ENCODE peak calls at places on chromosomes 4 and X, in eight cellular contexts. Z, Y, I, J, L, K, P and A are unnamed samples.

GRCh38 chrX:1391370-1391706 is 575 bp downstream of the SLC25A6 start:
- DNase-seq in Z (peak), L (peak), K (no peak), J (no peak), P (no peak), I (peak), Y (no peak), A (no peak)

GRCh38 chr4:118770741-118771187 is 65.2 kb downstream of the SEC24D start:
- DNase-seq in P (no peak), I (no peak), J (no peak), L (no peak), Y (no peak), Z (no peak), K (no peak), A (no peak)

GRCh38 chrX:135327299-135327698 is 18.0 kb downstream of the ETDC start:
- DNase-seq in Z (peak), P (no peak), K (no peak), I (no peak), J (no peak), Y (no peak), L (no peak), A (no peak)

GRCh38 chr4:169900241-169900845 is 125.9 kb downstream of the MFAP3L start:
- DNase-seq in L (no peak), Y (no peak), I (no peak), J (no peak), Z (no peak), P (no peak), K (no peak), A (no peak)

GRCh38 chr4:7043521-7044414 is 596 bp downstream of the TADA2B start:
- DNase-seq in L (no peak), Z (no peak), K (peak), P (peak), I (no peak), Y (peak), J (peak), A (peak)

GRCh38 chr4:180832086-180832485 is 1411.1 kb upstream of the TENM3 start:
- DNase-seq in L (no peak), Z (no peak), J (no peak), K (no peak), Y (no peak), I (no peak), P (no peak), A (no peak)

GRCh38 chr4:60682901-60683300 is 517.2 kb upstream of the ADGRL3 start:
- DNase-seq in Z (peak), I (no peak), K (no peak), J (no peak), L (no peak), P (no peak), Y (no peak), A (no peak)

GRCh38 chr4:1395941-1396805 is 10.1 kb downstream of the NKX1-1 start:
- DNase-seq in I (no peak), K (no peak), Y (no peak), J (no peak), L (no peak), P (no peak), Z (no peak), A (no peak)

GRCh38 chr4:6221851-6222760 is 21.8 kb upstream of the JAKMIP1 start:
- DNase-seq in P (peak), L (peak), Z (peak), K (peak), I (peak), J (peak), Y (peak), A (no peak)

GRCh38 chr4:6710282-6710681 is 617 bp upstream of the MRFAP1L1 start:
- DNase-seq in I (no peak), J (no peak), P (no peak), Z (no peak), Y (no peak), K (no peak), L (no peak), A (no peak)

GRCh38 chr4:170775851-170776250 is 686.1 kb upstream of the AADAT start:
- DNase-seq in K (no peak), P (no peak), Z (no peak), J (no peak), I (no peak), L (no peak), Y (no peak), A (no peak)

GRCh38 chr4:73922766-73923630 is 53.8 kb downstream of the CXCL1 start:
- DNase-seq in Y (no peak), L (no peak), I (no peak), K (no peak), P (peak), J (no peak), Z (no peak), A (no peak)

GRCh38 chr4:54487491-54487890 is 170.3 kb upstream of the KIT start:
- DNase-seq in I (no peak), K (no peak), Y (no peak), Z (no peak), J (no peak), L (no peak), P (no peak), A (no peak)

GRCh38 chr4:151641167-151641566 is 119.6 kb downstream of the GATB start:
- DNase-seq in P (no peak), Z (no peak), L (no peak), K (no peak), Y (no peak), I (no peak), J (no peak), A (no peak)

GRCh38 chr4:4721636-4722035 is 137.8 kb upstream of the MSX1 start:
- DNase-seq in Y (no peak), J (no peak), I (no peak), Z (no peak), K (no peak), P (no peak), L (no peak), A (no peak)

GRCh38 chr4:100295792-100296191 is 105.5 kb upstream of the DDIT4L start:
- DNase-seq in L (no peak), J (no peak), I (no peak), P (no peak), Y (no peak), Z (no peak), K (no peak), A (no peak)

GRCh38 chrX:11531226-11531625 is 134.5 kb downstream of the ARHGAP6 start:
- DNase-seq in L (no peak), P (no peak), I (no peak), Z (no peak), J (no peak), K (no peak), Y (no peak), A (no peak)

GRCh38 chrX:120823554-120823953 is 52.1 kb downstream of the CT47B1 start:
- DNase-seq in P (no peak), Z (no peak), K (no peak), L (no peak), I (no peak), Y (no peak), J (no peak), A (no peak)

GRCh38 chr4:100391913-100392312 is 125.9 kb downstream of the EMCN start:
- DNase-seq in Y (no peak), K (no peak), J (no peak), L (no peak), Z (peak), P (no peak), I (no peak), A (no peak)

GRCh38 chr4:185425600-185426352 is at the start of gene UFSP2:
- DNase-seq in K (peak), Z (peak), L (peak), Y (peak), P (peak), J (peak), I (peak), A (peak)